ENCODE peak calls at places on chromosomes 4 and X, in five cellular contexts. R is WTC11; B is activated CD4-positive, alpha-beta T cell treated with anti-CD3 and anti-CD28 coated beads, Interleukin-2, amount 10 ng/mL, durations not matched to agents 7 days and 5 days; P is NCI-H1436 treated with DMSO at 0.1 percent for 48 hours; E is A549. U is an unnamed sample.

GRCh38 chrX:6053126-6053625 is 175.5 kb downstream of the NLGN4X start:
- DNase-seq in R (no peak), B (no peak), P (no peak), E (no peak), U (peak; percentile 73)

GRCh38 chr4:99927566-99927965 is 18.9 kb downstream of the DNAJB14 start:
- DNase-seq in R (no peak), B (no peak), P (no peak), E (no peak), U (no peak)

GRCh38 chr4:45147866-45148265 is 421.5 kb upstream of the GNPDA2 start:
- DNase-seq in R (no peak), B (no peak), P (no peak), E (no peak), U (no peak)

GRCh38 chrX:75086731-75087195 is 69.3 kb downstream of the ABCB7 start:
- DNase-seq in R (no peak), B (no peak), P (no peak), E (no peak), U (peak; percentile 0)

GRCh38 chr4:134762053-134762452 is 560.5 kb upstream of the PABPC4L start:
- DNase-seq in R (peak; percentile 33), B (no peak), P (no peak), E (no peak), U (peak; percentile 22)

GRCh38 chrX:151773434-151773833 is 38.9 kb downstream of the CNGA2 start:
- DNase-seq in R (no peak), B (no peak), P (no peak), E (no peak), U (no peak)

GRCh38 chr4:47839259-47839658 is 1.4 kb upstream of the CORIN start:
- DNase-seq in R (no peak), B (peak; percentile 41), P (no peak), E (no peak), U (peak; percentile 73)

GRCh38 chr4:128308986-128309385 is 21.4 kb upstream of the PGRMC2 start:
- DNase-seq in R (no peak), B (no peak), P (no peak), E (no peak), U (no peak)

GRCh38 chr4:56757270-56757746 is 64.2 kb downstream of the SPINK2 start:
- DNase-seq in R (peak; percentile 23), B (no peak), P (no peak), E (peak; percentile 25), U (peak; percentile 66)

GRCh38 chr4:19298998-19299397 is 952.7 kb upstream of the SLIT2 start:
- DNase-seq in R (no peak), B (no peak), P (no peak), E (no peak), U (peak; percentile 26)

U was measured in left kidney.